ENCODE peak calls at places on chromosomes 5 and 9, in five cellular contexts. F is smooth muscle cell of the brain vasculature, B is renal cortical epithelial cell, T is GM23248, K is KG1. S is an unnamed sample.

GRCh38 chr9:98637381-98637780 is 71.4 kb downstream of the GABBR2 start:
- DNase-seq in F (no peak), B (peak), K (no peak), T (peak), S (no peak)

GRCh38 chr5:125549322-125549871 is 803.0 kb upstream of the ZNF608 start:
- DNase-seq in B (peak), K (no peak), F (no peak), T (no peak), S (no peak)

GRCh38 chr9:135827866-135828580 is 79.3 kb downstream of the CAMSAP1 start:
- DNase-seq in F (no peak), K (no peak), T (no peak), B (no peak), S (no peak)

GRCh38 chr5:118548761-118549160 is 439.6 kb downstream of the DTWD2 start:
- DNase-seq in B (peak), K (no peak), F (no peak), T (peak), S (no peak)

GRCh38 chr9:69945671-69946141 is 97.9 kb upstream of the MAMDC2 start:
- DNase-seq in B (peak), F (no peak), T (peak), K (peak), S (peak)

GRCh38 chr9:121318631-121319393 is 50.9 kb downstream of the GSN start:
- DNase-seq in B (no peak), F (no peak), K (no peak), T (no peak), S (no peak)

GRCh38 chr5:9176641-9177040 is 369.2 kb downstream of the SEMA5A start:
- DNase-seq in K (no peak), B (no peak), T (no peak), F (no peak), S (no peak)

GRCh38 chr5:134267366-134268018 is 41.6 kb upstream of the PPP2CA start:
- DNase-seq in T (peak), K (no peak), B (peak), F (no peak), S (peak)

GRCh38 chr5:94969174-94969573 is 315.7 kb downstream of the MCTP1 start:
- DNase-seq in K (peak), F (peak), B (peak), T (peak), S (peak)

GRCh38 chr5:68147659-68148058 is 67.9 kb upstream of the PIK3R1 start:
- DNase-seq in T (no peak), F (no peak), K (no peak), B (no peak), S (no peak)

GRCh38 chr9:14062449-14063187 is 251.3 kb downstream of the NFIB start:
- DNase-seq in K (no peak), F (no peak), T (peak), B (peak), S (no peak)

GRCh38 chr5:40873481-40873880 is 32.3 kb downstream of the CARD6 start:
- DNase-seq in K (no peak), F (no peak), B (no peak), T (no peak), S (no peak)

GRCh38 chr5:15995206-15996052 is 184.2 kb downstream of the MARCHF11 start:
- DNase-seq in F (peak), T (peak), B (peak), K (no peak), S (peak)

GRCh38 chr9:1047605-1048235 is 2.4 kb upstream of the DMRT2 start:
- DNase-seq in T (peak), F (no peak), K (no peak), B (no peak), S (no peak)

GRCh38 chr5:53253421-53253871 is 143.9 kb upstream of the MOCS2 start:
- DNase-seq in K (no peak), T (peak), F (no peak), B (no peak), S (peak)

GRCh38 chr9:93346240-93347112 is 105.0 kb upstream of the FAM120A start:
- DNase-seq in F (no peak), K (no peak), B (no peak), T (peak), S (no peak)

GRCh38 chr9:2676466-2676865 is 40.8 kb upstream of the KCNV2 start:
- DNase-seq in B (no peak), T (no peak), F (no peak), K (no peak), S (no peak)

GRCh38 chr5:67648201-67648671 is 451.6 kb upstream of the CD180 start:
- DNase-seq in T (peak), B (peak), K (no peak), F (peak), S (no peak)

GRCh38 chr5:50710838-50711237 is 44.4 kb downstream of the PARP8 start:
- DNase-seq in B (no peak), F (no peak), T (no peak), K (no peak), S (no peak)

GRCh38 chr5:100722657-100723056 is 180.4 kb downstream of the ST8SIA4 start:
- DNase-seq in T (no peak), K (no peak), B (no peak), F (no peak), S (no peak)

GRCh38 chr9:31820426-31820825 is 564.0 kb upstream of the ACO1 start:
- DNase-seq in F (no peak), B (no peak), T (no peak), K (no peak), S (no peak)

GRCh38 chr5:15191012-15191411 is 309.0 kb upstream of the FBXL7 start:
- DNase-seq in F (no peak), K (no peak), B (no peak), T (peak), S (no peak)

GRCh38 chr9:127744407-127745110 is 9.5 kb upstream of the TOR2A start:
- DNase-seq in T (no peak), B (no peak), F (no peak), K (no peak), S (no peak)

GRCh38 chr9:79193506-79194223 is 378.1 kb upstream of the TLE4 start:
- DNase-seq in T (no peak), K (no peak), F (no peak), B (no peak), S (no peak)

GRCh38 chr9:83304686-83305085 is 233.5 kb downstream of the FRMD3 start:
- DNase-seq in B (peak), K (no peak), T (peak), F (peak), S (peak)

GRCh38 chr5:39394946-39395345 is 29.8 kb downstream of the DAB2 start:
- DNase-seq in B (peak), K (no peak), F (no peak), T (peak), S (peak)

GRCh38 chr5:177447611-177448243 is 1.1 kb downstream of the PRR7 start:
- DNase-seq in K (no peak), B (peak), F (no peak), T (peak), S (peak)

GRCh38 chr5:100667021-100667671 is 132.0 kb downstream of the FAM174A start:
- DNase-seq in K (peak), B (peak), F (no peak), T (peak), S (peak)

GRCh38 chr5:103669615-103670014 is 107.0 kb upstream of the NUDT12 start:
- DNase-seq in B (no peak), K (no peak), F (no peak), T (no peak), S (no peak)

GRCh38 chr9:125544988-125545651 is 161.9 kb downstream of the MAPKAP1 start:
- DNase-seq in B (no peak), T (peak), F (peak), K (no peak), S (no peak)

GRCh38 chr9:102135768-102136167 is 397.3 kb upstream of the GRIN3A start:
- DNase-seq in K (peak), F (no peak), T (no peak), B (no peak), S (no peak)

GRCh38 chr9:72753261-72753893 is 199.5 kb downstream of the ALDH1A1 start:
- DNase-seq in T (peak), F (no peak), K (no peak), B (peak), S (peak)

GRCh38 chr5:113237893-113238292 is 196.9 kb downstream of the TSSK1B start:
- DNase-seq in T (no peak), K (no peak), F (no peak), B (no peak), S (no peak)

GRCh38 chr5:144183254-144183889 is 12.7 kb downstream of the KCTD16 start:
- DNase-seq in B (peak), T (peak), F (no peak), K (no peak), S (peak)

GRCh38 chr5:37628876-37629275 is 211.0 kb downstream of the GDNF start:
- DNase-seq in K (no peak), T (no peak), B (no peak), F (no peak), S (no peak)

S was measured in A172.